ENCODE peak calls at places on chromosomes 1 and 21, in four cellular contexts. One of them, this sample, is unnamed.

GRCh38 chr1:150507912-150508864 is at the start of gene ECM1:
- DNase-seq in progenitor cell of endocrine pancreas: no peak
- DNase-seq in NCI-H1436: no peak
- DNase-seq in adrenal gland: peak
- DNase-seq in this sample: no peak

GRCh38 chr1:99682291-99682751 is 36.4 kb downstream of the PALMD start:
- DNase-seq in progenitor cell of endocrine pancreas: no peak
- DNase-seq in NCI-H1436: no peak
- DNase-seq in adrenal gland: no peak
- DNase-seq in this sample: no peak

GRCh38 chr1:16618719-16619118 is 5.4 kb upstream of the NBPF1 start:
- DNase-seq in progenitor cell of endocrine pancreas: peak
- DNase-seq in NCI-H1436: no peak
- DNase-seq in adrenal gland: peak
- DNase-seq in this sample: no peak

GRCh38 chr1:15948091-15948591 is 27.8 kb downstream of the ZBTB17 start:
- DNase-seq in progenitor cell of endocrine pancreas: no peak
- DNase-seq in NCI-H1436: no peak
- DNase-seq in adrenal gland: peak
- DNase-seq in this sample: no peak

GRCh38 chr21:46517361-46517760 is 58.7 kb downstream of the DIP2A start:
- DNase-seq in progenitor cell of endocrine pancreas: no peak
- DNase-seq in NCI-H1436: no peak
- DNase-seq in adrenal gland: peak
- DNase-seq in this sample: no peak

GRCh38 chr1:211811848-211812247 is 18.7 kb downstream of the LPGAT1 start:
- DNase-seq in progenitor cell of endocrine pancreas: no peak
- DNase-seq in NCI-H1436: no peak
- DNase-seq in adrenal gland: no peak
- DNase-seq in this sample: no peak

GRCh38 chr1:29504709-29505410 is 268.5 kb downstream of the PTPRU start:
- DNase-seq in progenitor cell of endocrine pancreas: no peak
- DNase-seq in NCI-H1436: no peak
- DNase-seq in adrenal gland: no peak
- DNase-seq in this sample: no peak

GRCh38 chr1:103489881-103490280 is 35.6 kb upstream of the RNPC3 start:
- DNase-seq in progenitor cell of endocrine pancreas: no peak
- DNase-seq in NCI-H1436: no peak
- DNase-seq in adrenal gland: no peak
- DNase-seq in this sample: no peak

GRCh38 chr1:157785241-157785640 is 8.3 kb upstream of the FCRL2 start:
- DNase-seq in progenitor cell of endocrine pancreas: no peak
- DNase-seq in NCI-H1436: no peak
- DNase-seq in adrenal gland: no peak
- DNase-seq in this sample: no peak

GRCh38 chr1:33258788-33259274 is 2.5 kb downstream of the ZNF362 start:
- DNase-seq in progenitor cell of endocrine pancreas: no peak
- DNase-seq in NCI-H1436: no peak
- DNase-seq in adrenal gland: no peak
- DNase-seq in this sample: no peak

GRCh38 chr1:157542676-157543075 is 9.6 kb downstream of the FCRL5 start:
- DNase-seq in progenitor cell of endocrine pancreas: no peak
- DNase-seq in NCI-H1436: no peak
- DNase-seq in adrenal gland: no peak
- DNase-seq in this sample: no peak

GRCh38 chr1:118326960-118327629 is 142.1 kb upstream of the SPAG17 start:
- DNase-seq in progenitor cell of endocrine pancreas: no peak
- DNase-seq in NCI-H1436: no peak
- DNase-seq in adrenal gland: no peak
- DNase-seq in this sample: no peak

GRCh38 chr1:21622466-21623315 is 46.5 kb downstream of the RAP1GAP start:
- DNase-seq in progenitor cell of endocrine pancreas: peak
- DNase-seq in NCI-H1436: no peak
- DNase-seq in adrenal gland: no peak
- DNase-seq in this sample: peak

GRCh38 chr1:207321790-207322530 is 482 bp downstream of the CD55 start:
- DNase-seq in progenitor cell of endocrine pancreas: no peak
- DNase-seq in NCI-H1436: no peak
- DNase-seq in adrenal gland: no peak
- DNase-seq in this sample: no peak

GRCh38 chr1:157948547-157949152 is 44.8 kb upstream of the KIRREL1 start:
- DNase-seq in progenitor cell of endocrine pancreas: peak
- DNase-seq in NCI-H1436: no peak
- DNase-seq in adrenal gland: no peak
- DNase-seq in this sample: no peak

GRCh38 chr1:118785246-118785645 is 202.9 kb downstream of the TBX15 start:
- DNase-seq in progenitor cell of endocrine pancreas: no peak
- DNase-seq in NCI-H1436: no peak
- DNase-seq in adrenal gland: no peak
- DNase-seq in this sample: no peak

GRCh38 chr1:9181990-9182783 is 52.4 kb upstream of the H6PD start:
- DNase-seq in progenitor cell of endocrine pancreas: peak
- DNase-seq in NCI-H1436: no peak
- DNase-seq in adrenal gland: no peak
- DNase-seq in this sample: no peak

GRCh38 chr1:39681294-39681693 is 9.4 kb upstream of the NT5C1A start:
- DNase-seq in progenitor cell of endocrine pancreas: no peak
- DNase-seq in NCI-H1436: no peak
- DNase-seq in adrenal gland: no peak
- DNase-seq in this sample: no peak

GRCh38 chr1:228697209-228698016 is 37.9 kb upstream of the RHOU start:
- DNase-seq in progenitor cell of endocrine pancreas: no peak
- DNase-seq in NCI-H1436: no peak
- DNase-seq in adrenal gland: peak
- DNase-seq in this sample: no peak

GRCh38 chr1:155645024-155645423 is 35.0 kb downstream of the MSTO1 start:
- DNase-seq in progenitor cell of endocrine pancreas: no peak
- DNase-seq in NCI-H1436: no peak
- DNase-seq in adrenal gland: no peak
- DNase-seq in this sample: no peak

GRCh38 chr1:116722016-116722838 is 32.0 kb upstream of the CD2 start:
- DNase-seq in progenitor cell of endocrine pancreas: no peak
- DNase-seq in NCI-H1436: no peak
- DNase-seq in adrenal gland: no peak
- DNase-seq in this sample: no peak

GRCh38 chr1:218156602-218157001 is 128.5 kb upstream of the RRP15 start:
- DNase-seq in progenitor cell of endocrine pancreas: peak
- DNase-seq in NCI-H1436: peak
- DNase-seq in adrenal gland: no peak
- DNase-seq in this sample: no peak

GRCh38 chr1:57860931-57861600 is 437.2 kb upstream of the DAB1 start:
- DNase-seq in progenitor cell of endocrine pancreas: no peak
- DNase-seq in NCI-H1436: no peak
- DNase-seq in adrenal gland: no peak
- DNase-seq in this sample: no peak

GRCh38 chr1:108843390-108844188 is 13.3 kb downstream of the AKNAD1 start:
- DNase-seq in progenitor cell of endocrine pancreas: no peak
- DNase-seq in NCI-H1436: no peak
- DNase-seq in adrenal gland: no peak
- DNase-seq in this sample: no peak

GRCh38 chr21:38319781-38320180 is 63.0 kb downstream of the KCNJ15 start:
- DNase-seq in progenitor cell of endocrine pancreas: no peak
- DNase-seq in NCI-H1436: no peak
- DNase-seq in adrenal gland: no peak
- DNase-seq in this sample: no peak

GRCh38 chr1:215845224-215845902 is 278.3 kb downstream of the KCTD3 start:
- DNase-seq in progenitor cell of endocrine pancreas: no peak
- DNase-seq in NCI-H1436: no peak
- DNase-seq in adrenal gland: no peak
- DNase-seq in this sample: no peak

GRCh38 chr1:56644064-56644940 is 812 bp upstream of the PRKAA2 start:
- DNase-seq in progenitor cell of endocrine pancreas: no peak
- DNase-seq in NCI-H1436: no peak
- DNase-seq in adrenal gland: no peak
- DNase-seq in this sample: no peak

GRCh38 chr1:159889821-159890252 is 10.1 kb downstream of the CFAP45 start:
- DNase-seq in progenitor cell of endocrine pancreas: no peak
- DNase-seq in NCI-H1436: no peak
- DNase-seq in adrenal gland: peak
- DNase-seq in this sample: no peak

GRCh38 chr1:93817819-93818569 is 61.0 kb downstream of the DNTTIP2 start:
- DNase-seq in progenitor cell of endocrine pancreas: no peak
- DNase-seq in NCI-H1436: no peak
- DNase-seq in adrenal gland: no peak
- DNase-seq in this sample: peak

GRCh38 chr1:215290018-215290417 is 207.5 kb downstream of the KCNK2 start:
- DNase-seq in progenitor cell of endocrine pancreas: no peak
- DNase-seq in NCI-H1436: no peak
- DNase-seq in adrenal gland: no peak
- DNase-seq in this sample: no peak

GRCh38 chr1:5855196-5855897 is 136.9 kb downstream of the NPHP4 start:
- DNase-seq in progenitor cell of endocrine pancreas: no peak
- DNase-seq in NCI-H1436: no peak
- DNase-seq in adrenal gland: no peak
- DNase-seq in this sample: no peak

GRCh38 chr1:240352769-240353168 is 259.2 kb downstream of the GREM2 start:
- DNase-seq in progenitor cell of endocrine pancreas: no peak
- DNase-seq in NCI-H1436: no peak
- DNase-seq in adrenal gland: no peak
- DNase-seq in this sample: no peak

GRCh38 chr1:48870596-48870995 is 93.9 kb upstream of the BEND5 start:
- DNase-seq in progenitor cell of endocrine pancreas: no peak
- DNase-seq in NCI-H1436: peak
- DNase-seq in adrenal gland: no peak
- DNase-seq in this sample: no peak

GRCh38 chr1:29639741-29640427 is 403.6 kb downstream of the PTPRU start:
- DNase-seq in progenitor cell of endocrine pancreas: peak
- DNase-seq in NCI-H1436: no peak
- DNase-seq in adrenal gland: peak
- DNase-seq in this sample: no peak

GRCh38 chr21:42465008-42465878 is 30.8 kb downstream of the RSPH1 start:
- DNase-seq in progenitor cell of endocrine pancreas: no peak
- DNase-seq in NCI-H1436: no peak
- DNase-seq in adrenal gland: peak
- DNase-seq in this sample: no peak

GRCh38 chr1:203428981-203429599 is 46.5 kb upstream of the PRELP start:
- DNase-seq in progenitor cell of endocrine pancreas: no peak
- DNase-seq in NCI-H1436: peak
- DNase-seq in adrenal gland: no peak
- DNase-seq in this sample: no peak

GRCh38 chr1:44947060-44947773 is 39.2 kb downstream of the EIF2B3 start:
- DNase-seq in progenitor cell of endocrine pancreas: no peak
- DNase-seq in NCI-H1436: no peak
- DNase-seq in adrenal gland: peak
- DNase-seq in this sample: no peak